ENCODE peak calls at places on chromosomes 6 and 20, in ten cellular contexts. T, W, X, S, M, G, R, N, E and C are unnamed samples.

GRCh38 chr6:74851598-74851997 is 354.3 kb downstream of the COL12A1 start:
- DNase-seq in T (no peak), W (no peak), X (peak; percentile 85), S (no peak), M (no peak), G (peak; percentile 73), R (no peak), N (peak; percentile 89), E (no peak), C (no peak)

GRCh38 chr6:46651766-46652165 is 852 bp downstream of the CYP39A1 start:
- DNase-seq in T (no peak), W (no peak), X (no peak), S (no peak), M (no peak), G (no peak), R (no peak), N (peak; percentile 3), E (no peak), C (no peak)

GRCh38 chr20:63482021-63482587 is 9.6 kb upstream of the KCNQ2 start:
- DNase-seq in T (no peak), W (no peak), X (no peak), S (no peak), M (no peak), G (no peak), R (no peak), N (no peak), E (no peak), C (no peak)

GRCh38 chr6:156189195-156189594 is 588.0 kb upstream of the ARID1B start:
- DNase-seq in T (no peak), W (no peak), X (no peak), S (no peak), M (no peak), G (no peak), R (no peak), N (no peak), E (no peak), C (no peak)

GRCh38 chr20:50967621-50968020 is 9.0 kb downstream of the MOCS3 start:
- DNase-seq in T (no peak), W (no peak), X (no peak), S (no peak), M (no peak), G (no peak), R (no peak), N (no peak), E (no peak), C (no peak)

GRCh38 chr6:157681041-157681650 is 141.9 kb upstream of the SNX9 start:
- DNase-seq in T (no peak), W (no peak), X (no peak), S (no peak), M (no peak), G (no peak), R (no peak), N (no peak), E (no peak), C (no peak)

GRCh38 chr6:73679009-73679408 is 17.0 kb upstream of the CD109 start:
- DNase-seq in T (no peak), W (no peak), X (no peak), S (no peak), M (no peak), G (no peak), R (no peak), N (no peak), E (no peak), C (no peak)

GRCh38 chr6:157177731-157178336 is 145.5 kb downstream of the TMEM242 start:
- DNase-seq in T (no peak), W (no peak), X (no peak), S (no peak), M (no peak), G (no peak), R (no peak), N (no peak), E (no peak), C (no peak)

GRCh38 chr6:108165714-108166663 is at the start of gene NR2E1:
- DNase-seq in T (no peak), W (no peak), X (peak; percentile 25), S (no peak), M (peak; percentile 39), G (peak; percentile 27), R (peak; percentile 3), N (peak; percentile 14), E (no peak), C (no peak)

GRCh38 chr6:32439708-32440214 is at the start of gene HLA-DRA:
- DNase-seq in T (no peak), W (peak; percentile 87), X (peak; percentile 62), S (peak; percentile 60), M (no peak), G (peak; percentile 68), R (peak; percentile 35), N (peak; percentile 64), E (no peak), C (peak; percentile 31)

GRCh38 chr6:11805259-11806053 is 26.9 kb upstream of the ADTRP start:
- DNase-seq in T (no peak), W (no peak), X (no peak), S (peak; percentile 81), M (no peak), G (no peak), R (no peak), N (no peak), E (no peak), C (no peak)

GRCh38 chr6:26576929-26577719 is 19.6 kb upstream of the ABT1 start:
- DNase-seq in T (no peak), W (peak; percentile 45), X (peak; percentile 91), S (peak; percentile 54), M (no peak), G (peak; percentile 96), R (peak; percentile 87), N (peak; percentile 86), E (no peak), C (no peak)

GRCh38 chr6:118719351-118720124 is 68.1 kb upstream of the CEP85L start:
- DNase-seq in T (no peak), W (peak; percentile 35), X (peak; percentile 20), S (peak; percentile 57), M (no peak), G (no peak), R (no peak), N (no peak), E (no peak), C (no peak)

GRCh38 chr20:32965581-32966373 is 38.5 kb downstream of the SUN5 start:
- DNase-seq in T (no peak), W (no peak), X (no peak), S (peak; percentile 48), M (peak; percentile 3), G (no peak), R (no peak), N (no peak), E (no peak), C (no peak)

GRCh38 chr6:16949696-16950095 is 152.2 kb upstream of the STMND1 start:
- DNase-seq in T (no peak), W (no peak), X (peak; percentile 37), S (no peak), M (no peak), G (no peak), R (no peak), N (no peak), E (no peak), C (peak; percentile 34)

GRCh38 chr20:47464380-47465101 is 37.1 kb upstream of the NCOA3 start:
- DNase-seq in T (no peak), W (no peak), X (peak; percentile 99), S (peak; percentile 58), M (no peak), G (peak; percentile 100), R (peak; percentile 99), N (peak; percentile 99), E (peak; percentile 54), C (peak; percentile 87)

GRCh38 chr20:1685304-1686052 is 27.9 kb upstream of the SIRPG start:
- DNase-seq in T (no peak), W (no peak), X (no peak), S (no peak), M (no peak), G (no peak), R (no peak), N (no peak), E (no peak), C (no peak)

GRCh38 chr20:60365063-60365640 is 406.9 kb downstream of the CDH26 start:
- DNase-seq in T (no peak), W (no peak), X (no peak), S (no peak), M (no peak), G (no peak), R (no peak), N (no peak), E (no peak), C (no peak)
- TF ChIP-seq CTCF in T (peak; percentile 15), W (no peak), X (no peak), S (peak; percentile 7), M (no peak), G (no peak), R (no peak), N (no peak), E (no peak), C (no peak)

DNA sequence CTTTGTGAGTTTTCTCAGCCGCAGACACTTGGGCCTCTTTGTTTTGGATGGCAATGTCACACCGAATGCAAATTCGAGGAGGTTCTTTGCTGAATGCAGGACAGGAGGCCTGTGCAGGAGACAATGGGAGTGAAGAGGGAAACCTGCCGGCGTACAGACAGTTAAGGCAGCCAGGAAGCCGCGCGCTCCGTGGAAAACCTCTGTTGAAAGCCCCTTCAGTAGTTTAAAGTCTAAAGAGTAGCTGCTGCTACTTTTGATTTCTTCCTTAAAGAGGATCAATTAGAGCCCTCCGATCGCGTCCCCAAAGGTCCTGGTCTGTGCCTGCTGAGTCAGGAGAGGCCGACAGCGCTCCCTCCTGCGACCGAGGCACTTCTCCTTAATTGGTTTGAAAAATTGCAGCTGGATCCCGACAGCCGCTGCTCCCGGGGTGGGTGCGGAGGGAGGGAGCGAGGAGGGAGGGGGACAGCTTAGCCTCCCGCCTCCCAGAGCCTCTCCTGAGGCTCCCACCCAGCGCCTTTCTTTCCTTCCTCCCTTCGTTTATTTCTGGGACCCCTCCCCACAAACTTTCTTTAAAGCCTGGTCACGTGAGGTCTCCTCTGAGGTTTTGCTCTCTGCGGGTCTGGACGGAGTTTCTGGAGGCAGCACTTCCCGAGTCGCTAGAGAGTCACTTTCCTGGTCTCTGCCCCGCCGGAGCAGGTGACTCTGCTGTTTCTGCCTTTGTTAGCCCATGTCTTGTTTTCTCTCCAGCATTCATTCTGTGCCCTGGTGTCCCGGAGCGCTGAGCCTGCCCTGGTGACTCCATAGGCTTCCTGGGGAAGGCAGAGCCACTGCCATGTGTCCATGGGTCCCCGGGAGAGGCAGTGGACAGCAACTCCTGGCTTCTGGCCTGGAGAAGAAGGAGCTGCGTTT is 22.3 kb upstream of the RPP40 start:
- DNase-seq in T (peak; percentile 31), W (no peak), X (peak; percentile 79), S (peak; percentile 54), M (no peak), G (peak; percentile 35), R (no peak), N (peak; percentile 43), E (no peak), C (no peak)
- TF ChIP-seq CTCF in T (peak; percentile 28), W (no peak), X (peak; percentile 20), S (no peak), M (no peak), G (no peak), R (no peak), N (peak; percentile 37), E (no peak), C (no peak)

GRCh38 chr20:25500880-25501351 is 84.4 kb downstream of the NINL start:
- DNase-seq in T (no peak), W (no peak), X (no peak), S (no peak), M (no peak), G (no peak), R (no peak), N (no peak), E (no peak), C (no peak)
- TF ChIP-seq CTCF in T (no peak), W (no peak), X (no peak), S (no peak), M (no peak), G (no peak), R (no peak), N (no peak), E (no peak), C (no peak)

GRCh38 chr6:122789862-122790739 is 1.0 kb downstream of the SMPDL3A start:
- DNase-seq in T (no peak), W (no peak), X (peak; percentile 35), S (no peak), M (peak; percentile 37), G (no peak), R (no peak), N (peak; percentile 61), E (no peak), C (no peak)
- TF ChIP-seq CTCF in T (no peak), W (no peak), X (no peak), S (no peak), M (no peak), G (peak; percentile 6), R (no peak), N (peak; percentile 35), E (no peak), C (peak; percentile 19)